ENCODE peak calls at places on chromosomes 5 and 9, in nine cellular contexts. K is IMR-90, T is NB4, M is lower leg skin, A is type B pancreatic cell, G is H9, Q is ovary, Y is left ventricle myocardium inferior, W is OCI-LY7. B is an unnamed sample.

GRCh38 chr5:112684121-112684520 is 53.6 kb upstream of the APC start:
- DNase-seq in G (no peak), Y (no peak), K (no peak), Q (no peak), M (no peak), W (peak; percentile 43), A (no peak), T (no peak), B (no peak)

GRCh38 chr5:127909078-127909477 is 174.5 kb upstream of the SLC12A2 start:
- DNase-seq in Q (no peak), M (no peak), W (peak; percentile 41), G (peak; percentile 59), Y (no peak), T (peak; percentile 52), A (no peak), K (peak; percentile 55), B (peak; percentile 39)

GRCh38 chr5:142164315-142164714 is 55.7 kb downstream of the NDFIP1 start:
- DNase-seq in M (no peak), T (no peak), G (no peak), W (no peak), K (no peak), A (no peak), Y (no peak), Q (no peak), B (no peak)

GRCh38 chr5:172173771-172174170 is 14.3 kb downstream of the STK10 start:
- DNase-seq in A (no peak), Y (no peak), K (peak; percentile 65), W (no peak), M (no peak), Q (no peak), G (no peak), T (peak; percentile 88), B (peak; percentile 82)

GRCh38 chr5:10831416-10831815 is 70.4 kb upstream of the DAP start:
- DNase-seq in K (peak; percentile 95), M (no peak), Y (no peak), T (no peak), G (no peak), Q (no peak), A (no peak), W (no peak), B (no peak)

GRCh38 chr5:180421672-180422071 is 68.5 kb upstream of the GFPT2 start:
- DNase-seq in Y (no peak), M (no peak), W (no peak), A (no peak), G (no peak), Q (no peak), K (no peak), T (no peak), B (no peak)

GRCh38 chr5:62256161-62257017 is 49.6 kb upstream of the KIF2A start:
- DNase-seq in Q (no peak), M (no peak), T (no peak), A (no peak), W (peak; percentile 30), G (no peak), Y (no peak), K (no peak), B (no peak)

GRCh38 chr5:119397518-119398380 is 41.9 kb downstream of the TNFAIP8 start:
- DNase-seq in M (no peak), G (no peak), Q (no peak), T (peak; percentile 57), A (no peak), Y (no peak), W (no peak), K (peak; percentile 88), B (no peak)

GRCh38 chr5:132657676-132658382 is at the start of gene IL13:
- DNase-seq in Q (no peak), W (no peak), A (peak; percentile 58), M (no peak), K (no peak), T (peak; percentile 19), G (no peak), Y (no peak), B (no peak)

GRCh38 chr5:132656774-132657355 is 1.1 kb upstream of the IL13 start:
- DNase-seq in A (peak; percentile 64), Y (no peak), W (no peak), M (no peak), T (peak; percentile 11), G (no peak), K (no peak), Q (no peak), B (no peak)

GRCh38 chr5:132653716-132654115 is 4.3 kb upstream of the IL13 start:
- DNase-seq in Y (no peak), T (no peak), M (no peak), A (no peak), G (no peak), W (no peak), Q (no peak), K (no peak), B (no peak)

GRCh38 chr5:132658383-132659302 is 670 bp downstream of the IL13 start:
- DNase-seq in Y (no peak), K (no peak), A (no peak), M (no peak), G (no peak), Q (no peak), T (no peak), W (no peak), B (no peak)

DNA sequence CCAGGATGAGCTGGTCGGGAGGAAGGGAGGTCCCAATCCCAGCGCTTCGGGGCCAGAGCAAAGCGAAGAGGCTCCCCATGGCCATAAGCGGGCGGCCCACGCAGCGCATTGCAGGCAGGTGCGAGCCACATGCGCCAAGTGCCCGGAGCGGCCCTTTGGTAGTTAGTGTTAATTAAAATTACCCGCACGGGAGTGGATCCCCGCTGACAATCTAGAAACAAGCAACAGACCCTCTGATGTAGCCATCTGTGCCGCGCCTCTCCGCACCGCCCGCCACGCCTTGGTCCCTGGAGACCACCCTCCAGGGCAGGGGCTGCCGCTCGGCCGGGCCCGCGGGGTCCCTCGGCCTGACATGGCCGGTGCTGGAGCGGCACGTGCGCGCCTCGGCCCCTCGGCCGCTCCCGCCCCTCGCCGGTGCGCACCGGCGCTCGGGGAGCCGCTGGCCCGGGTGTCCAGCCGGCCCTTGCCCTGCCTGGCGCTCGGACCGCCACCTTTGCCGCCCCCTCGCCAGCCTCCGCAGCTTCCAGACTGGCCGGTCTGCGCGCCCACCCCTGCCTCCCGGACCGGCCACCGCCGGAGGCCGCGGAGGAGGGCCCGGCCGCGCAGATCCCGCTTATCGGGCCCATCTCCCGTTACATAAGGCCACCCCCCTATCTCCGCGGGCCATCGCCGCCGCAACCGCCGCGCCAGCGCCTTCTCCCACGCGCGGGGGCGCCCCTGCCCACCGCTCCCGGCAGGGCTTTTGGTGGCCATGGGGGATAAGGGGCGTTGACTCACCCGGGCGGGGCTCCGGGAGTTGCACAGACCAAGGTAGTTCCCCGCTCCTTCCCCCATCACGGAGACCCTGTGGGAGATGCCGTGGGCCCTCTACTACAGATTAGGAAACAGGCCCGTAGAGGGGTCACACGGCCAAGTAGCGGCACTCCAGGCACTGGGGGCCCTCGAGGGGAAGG is 1.9 kb upstream of the IL13 start:
- DNase-seq in Y (no peak), Q (no peak), T (peak; percentile 74), G (peak; percentile 55), W (no peak), A (peak; percentile 70), M (no peak), K (no peak), B (no peak)
- TF ChIP-seq CTCF in Y (no peak), Q (no peak), T (no peak), G (no peak), W (no peak), A (no peak), M (no peak), K (peak; percentile 30), B (no peak)

DNA sequence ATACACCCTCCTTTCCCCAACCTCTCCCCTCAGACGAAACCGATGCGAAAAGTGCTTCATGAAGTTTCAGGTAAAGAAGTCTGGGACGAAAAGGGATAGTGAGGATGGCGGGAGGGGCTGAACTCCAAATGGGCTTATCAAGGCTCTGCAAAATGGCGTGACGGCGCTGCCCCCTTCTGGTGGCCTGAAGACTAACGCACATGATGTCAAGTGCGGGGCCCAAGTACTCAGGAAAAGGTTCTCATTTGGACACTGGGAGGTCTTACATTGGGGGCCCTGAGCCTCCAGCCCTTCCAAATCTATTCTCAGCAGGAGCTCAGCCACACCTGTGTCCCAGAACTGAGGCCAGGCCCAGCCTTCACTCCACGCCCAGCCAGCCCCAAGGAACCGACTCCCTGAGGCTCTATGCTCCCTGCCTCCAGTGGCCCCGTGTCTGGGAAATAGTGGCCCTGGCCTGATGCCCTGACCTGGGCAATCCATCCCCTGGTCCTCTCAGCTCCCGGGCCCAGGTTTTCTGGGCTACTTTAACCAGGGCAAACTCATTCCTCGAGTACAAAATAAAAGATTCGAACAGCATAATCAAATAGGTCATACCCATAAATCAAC is 119.9 kb downstream of the KCNIP1 start:
- DNase-seq in T (peak; percentile 68), Y (no peak), W (no peak), K (peak; percentile 52), G (peak; percentile 84), A (no peak), M (no peak), Q (no peak), B (no peak)
- TF ChIP-seq CTCF in T (peak; percentile 63), Y (peak; percentile 62), W (peak; percentile 68), K (peak; percentile 71), G (peak; percentile 93), A (peak; percentile 86), M (no peak), Q (no peak), B (peak; percentile 59)

GRCh38 chr5:31273161-31273560 is 79.7 kb downstream of the CDH6 start:
- DNase-seq in G (no peak), M (no peak), Y (no peak), T (no peak), W (no peak), Q (no peak), K (peak; percentile 10), A (no peak), B (no peak)

GRCh38 chr5:31271567-31271966 is 78.1 kb downstream of the CDH6 start:
- DNase-seq in A (no peak), W (no peak), G (no peak), K (no peak), Q (no peak), Y (no peak), M (no peak), T (no peak), B (no peak)

GRCh38 chr5:31273631-31274378 is 80.3 kb downstream of the CDH6 start:
- DNase-seq in T (no peak), M (no peak), K (no peak), A (no peak), Q (no peak), W (no peak), Y (no peak), G (no peak), B (no peak)

GRCh38 chr5:31269259-31269658 is 75.8 kb downstream of the CDH6 start:
- DNase-seq in A (no peak), G (no peak), T (no peak), M (no peak), Y (no peak), W (no peak), Q (no peak), K (no peak), B (no peak)

DNA sequence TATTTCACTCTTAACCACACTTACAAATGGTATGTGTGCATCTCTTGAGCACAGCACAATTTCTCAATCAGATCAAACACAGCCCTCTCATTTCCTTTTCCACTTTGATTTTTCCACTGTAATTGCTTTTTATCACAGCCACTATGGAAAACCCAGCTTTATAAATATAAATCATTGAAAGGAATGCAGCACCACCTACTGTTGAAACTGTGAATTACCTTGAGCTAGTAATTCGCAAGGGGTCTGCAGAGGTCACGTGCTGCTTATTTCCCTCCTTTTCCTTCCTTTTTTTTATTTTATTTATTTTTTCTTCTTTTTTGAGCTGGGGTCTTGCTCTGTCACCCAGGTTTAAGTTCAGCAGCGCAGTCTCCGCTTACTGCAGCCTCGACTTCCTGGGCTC is 76.9 kb downstream of the CDH6 start:
- DNase-seq in K (peak; percentile 22), Y (no peak), G (no peak), M (no peak), A (no peak), W (no peak), T (peak; percentile 52), Q (no peak), B (no peak)
- TF ChIP-seq CTCF in K (peak; percentile 44), Y (peak; percentile 74), G (peak; percentile 83), M (no peak), A (peak; percentile 85), W (peak; percentile 74), T (peak; percentile 55), Q (no peak), B (no peak)

DNA sequence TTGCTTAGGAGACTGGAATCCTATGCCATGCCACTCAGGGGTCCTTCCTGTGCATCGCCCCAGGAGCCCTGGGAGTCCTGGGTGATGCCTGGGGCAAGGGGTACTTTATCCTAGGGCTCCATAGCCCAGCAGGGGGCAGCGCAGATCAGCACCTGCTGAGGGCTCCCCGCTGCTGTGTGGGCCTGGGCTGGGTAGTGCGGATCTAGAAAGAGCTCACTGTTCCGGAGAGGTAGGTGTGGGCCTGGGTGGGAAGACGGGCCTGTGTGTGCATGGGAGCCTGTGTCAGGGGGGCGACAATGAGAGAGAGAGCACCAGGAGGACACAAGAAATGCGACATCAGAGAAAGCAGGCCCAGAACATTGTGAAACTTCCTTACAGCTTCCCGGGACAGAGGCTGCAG is 11.4 kb upstream of the DAB2IP start:
- DNase-seq in M (no peak), A (no peak), T (peak; percentile 61), K (peak; percentile 17), Q (peak; percentile 62), G (peak; percentile 69), W (peak; percentile 61), Y (peak; percentile 65), B (no peak)
- TF ChIP-seq CTCF in M (no peak), A (peak; percentile 78), T (peak; percentile 60), K (peak; percentile 52), Q (peak; percentile 9), G (peak; percentile 72), W (peak; percentile 78), Y (peak; percentile 74), B (peak; percentile 61)